ENCODE peak calls at places on chromosomes 6 and 20, in five cellular contexts. B is transverse colon, O is endothelial cell of umbilical vein, E is body of pancreas, Y is activated B cell treated with CpG ODN at 0.5 μM for 24 hours. K is an unnamed sample.

GRCh38 chr6:29887819-29888581 is 54.3 kb upstream of the HLA-A start:
- DNase-seq in E (no peak), B (peak), O (peak), Y (peak), K (peak)

GRCh38 chr20:36251426-36251825 is 15.1 kb downstream of the AAR2 start:
- DNase-seq in Y (no peak), O (no peak), B (no peak), E (no peak), K (no peak)

GRCh38 chr20:910840-911770 is 5.0 kb downstream of the ANGPT4 start:
- DNase-seq in Y (no peak), E (no peak), B (no peak), O (no peak), K (no peak)

GRCh38 chr20:25750765-25751696 is 54.4 kb upstream of the ZNF337 start:
- DNase-seq in O (peak), Y (peak), B (peak), E (peak), K (no peak)

GRCh38 chr6:162032620-162033019 is 694.9 kb downstream of the PRKN start:
- DNase-seq in E (no peak), Y (no peak), B (no peak), O (no peak), K (no peak)

GRCh38 chr20:46559685-46560440 is 9.4 kb upstream of the OCSTAMP start:
- DNase-seq in O (no peak), Y (no peak), E (no peak), B (no peak), K (no peak)

GRCh38 chr20:48329676-48330644 is 497.8 kb downstream of the PREX1 start:
- DNase-seq in E (peak), B (no peak), O (peak), Y (no peak), K (no peak)

GRCh38 chr6:163381118-163381751 is 33.3 kb upstream of the QKI start:
- DNase-seq in O (no peak), Y (no peak), E (no peak), B (no peak), K (no peak)

GRCh38 chr6:143529095-143529494 is 17.6 kb upstream of the FUCA2 start:
- DNase-seq in B (no peak), Y (no peak), E (no peak), O (no peak), K (no peak)

GRCh38 chr6:5249451-5250122 is 11.2 kb downstream of the LYRM4 start:
- DNase-seq in E (no peak), Y (no peak), B (no peak), O (no peak), K (no peak)

GRCh38 chr6:137089305-137089704 is 44.5 kb upstream of the IL20RA start:
- DNase-seq in E (peak), O (no peak), B (peak), Y (no peak), K (no peak)

GRCh38 chr20:48405909-48406308 is 421.9 kb downstream of the PREX1 start:
- DNase-seq in Y (no peak), B (no peak), O (no peak), E (no peak), K (no peak)

GRCh38 chr6:161362266-161362665 is 88.4 kb upstream of the AGPAT4 start:
- DNase-seq in O (no peak), Y (no peak), E (no peak), B (no peak), K (no peak)

GRCh38 chr6:39377530-39377929 is 55.0 kb upstream of the KCNK16 start:
- DNase-seq in O (peak), Y (no peak), B (peak), E (peak), K (no peak)

GRCh38 chr20:49785851-49786174 is 26.8 kb upstream of the SLC9A8 start:
- DNase-seq in Y (peak), B (peak), E (no peak), O (no peak), K (no peak)

GRCh38 chr6:55277628-55278003 is 49.7 kb upstream of the GFRAL start:
- DNase-seq in E (no peak), B (no peak), O (no peak), Y (no peak), K (no peak)

GRCh38 chr6:151351146-151351700 is 40.1 kb downstream of the ZBTB2 start:
- DNase-seq in E (no peak), B (no peak), Y (no peak), O (no peak), K (peak)

GRCh38 chr6:44152533-44152932 is 6.1 kb upstream of the CAPN11 start:
- DNase-seq in E (no peak), O (no peak), Y (no peak), B (no peak), K (no peak)

GRCh38 chr6:44154067-44154466 is 4.6 kb upstream of the CAPN11 start:
- DNase-seq in Y (no peak), O (no peak), B (no peak), E (no peak), K (no peak)

GRCh38 chr6:44156494-44157151 is 2.0 kb upstream of the CAPN11 start:
- DNase-seq in B (no peak), E (peak), Y (no peak), O (no peak), K (no peak)

GRCh38 chr6:44158770-44159228 is at the start of gene CAPN11:
- DNase-seq in Y (no peak), B (no peak), E (no peak), O (no peak), K (no peak)

GRCh38 chr6:44157152-44157521 is 1.5 kb upstream of the CAPN11 start:
- DNase-seq in Y (no peak), B (no peak), E (no peak), O (no peak), K (no peak)
- TF ChIP-seq CTCF in Y (no peak), B (no peak), E (no peak), O (no peak), K (peak)

GRCh38 chr6:90135672-90136071 is 161.0 kb downstream of the BACH2 start:
- DNase-seq in Y (no peak), E (no peak), B (no peak), O (no peak), K (no peak)
- TF ChIP-seq CTCF in Y (no peak), E (no peak), B (no peak), O (no peak), K (no peak)

GRCh38 chr20:37397076-37397953 is 51.4 kb downstream of the SRC start:
- DNase-seq in Y (no peak), E (no peak), B (no peak), O (no peak), K (no peak)
- TF ChIP-seq CTCF in Y (no peak), E (no peak), B (no peak), O (no peak), K (no peak)

GRCh38 chr6:43763133-43763797 is 6.7 kb upstream of the VEGFA start:
- DNase-seq in Y (no peak), O (no peak), E (no peak), B (no peak), K (no peak)
- TF ChIP-seq CTCF in Y (no peak), O (no peak), E (no peak), B (no peak), K (no peak)

GRCh38 chr20:31879143-31879987 is 8.9 kb downstream of the TTLL9 start:
- DNase-seq in E (peak), Y (peak), O (peak), B (peak), K (peak)
- TF ChIP-seq CTCF in E (peak), Y (no peak), O (no peak), B (no peak), K (peak)

GRCh38 chr20:33130553-33130952 is 37.4 kb upstream of the BPIFA2 start:
- DNase-seq in O (no peak), E (no peak), Y (no peak), B (no peak), K (no peak)

GRCh38 chr20:33137195-33137594 is 30.8 kb upstream of the BPIFA2 start:
- DNase-seq in B (no peak), Y (no peak), O (no peak), E (no peak), K (no peak)

GRCh38 chr20:33133616-33133941 is 34.4 kb upstream of the BPIFA2 start:
- DNase-seq in E (no peak), O (no peak), B (no peak), Y (no peak), K (no peak)

GRCh38 chr20:33131949-33132822 is 35.8 kb upstream of the BPIFA2 start:
- DNase-seq in Y (no peak), E (no peak), B (no peak), O (no peak), K (no peak)

DNA sequence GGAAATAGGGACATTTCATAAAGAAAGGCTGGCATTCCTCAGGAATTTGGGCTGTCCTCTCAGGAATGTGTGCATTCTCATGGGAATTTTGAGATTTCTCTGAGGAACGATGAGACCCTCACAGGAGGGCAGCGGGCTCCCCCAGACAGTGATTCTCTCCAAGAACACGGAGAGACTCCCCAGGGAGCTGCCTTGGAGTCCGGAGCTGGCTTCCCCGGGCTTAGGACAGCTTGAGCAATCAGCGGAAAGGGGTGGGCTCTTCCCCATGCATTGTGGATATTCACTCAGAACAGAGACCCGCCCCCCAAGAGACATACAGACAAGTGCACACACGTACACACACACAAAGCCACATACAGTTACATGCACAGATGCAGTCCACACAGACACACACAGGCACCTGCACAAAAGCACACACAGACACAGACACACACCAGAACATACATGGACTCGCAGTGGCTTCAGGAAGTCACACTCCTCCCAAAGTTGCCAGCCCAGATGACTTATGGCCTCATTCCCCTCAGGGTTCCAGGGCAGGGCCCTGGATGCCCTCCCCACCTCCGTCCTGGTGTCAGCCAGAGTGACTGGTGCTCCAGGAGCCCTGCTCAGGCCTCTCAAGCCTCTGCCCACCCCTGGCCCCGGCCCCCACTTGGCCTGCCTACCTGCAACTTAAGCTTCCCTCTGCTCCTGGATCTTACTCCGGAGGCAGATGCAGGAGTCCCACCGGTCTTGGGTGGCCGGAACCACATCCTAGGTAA is 34.9 kb upstream of the BPIFA2 start:
- DNase-seq in B (no peak), O (no peak), Y (no peak), E (no peak), K (no peak)
- TF ChIP-seq CTCF in B (no peak), O (no peak), Y (no peak), E (no peak), K (no peak)

GRCh38 chr6:113971786-113972185 is 838 bp upstream of the HDAC2 start:
- DNase-seq in E (peak), B (no peak), Y (no peak), O (no peak), K (no peak)

GRCh38 chr6:113968472-113968871 is 2.5 kb downstream of the HDAC2 start:
- DNase-seq in O (no peak), Y (no peak), B (no peak), E (no peak), K (no peak)

GRCh38 chr6:113967777-113968176 is 3.2 kb downstream of the HDAC2 start:
- DNase-seq in B (no peak), O (no peak), Y (no peak), E (no peak), K (no peak)

GRCh38 chr6:113969888-113970807 is 800 bp downstream of the HDAC2 start:
- DNase-seq in Y (peak), B (peak), O (peak), E (peak), K (peak)

DNA sequence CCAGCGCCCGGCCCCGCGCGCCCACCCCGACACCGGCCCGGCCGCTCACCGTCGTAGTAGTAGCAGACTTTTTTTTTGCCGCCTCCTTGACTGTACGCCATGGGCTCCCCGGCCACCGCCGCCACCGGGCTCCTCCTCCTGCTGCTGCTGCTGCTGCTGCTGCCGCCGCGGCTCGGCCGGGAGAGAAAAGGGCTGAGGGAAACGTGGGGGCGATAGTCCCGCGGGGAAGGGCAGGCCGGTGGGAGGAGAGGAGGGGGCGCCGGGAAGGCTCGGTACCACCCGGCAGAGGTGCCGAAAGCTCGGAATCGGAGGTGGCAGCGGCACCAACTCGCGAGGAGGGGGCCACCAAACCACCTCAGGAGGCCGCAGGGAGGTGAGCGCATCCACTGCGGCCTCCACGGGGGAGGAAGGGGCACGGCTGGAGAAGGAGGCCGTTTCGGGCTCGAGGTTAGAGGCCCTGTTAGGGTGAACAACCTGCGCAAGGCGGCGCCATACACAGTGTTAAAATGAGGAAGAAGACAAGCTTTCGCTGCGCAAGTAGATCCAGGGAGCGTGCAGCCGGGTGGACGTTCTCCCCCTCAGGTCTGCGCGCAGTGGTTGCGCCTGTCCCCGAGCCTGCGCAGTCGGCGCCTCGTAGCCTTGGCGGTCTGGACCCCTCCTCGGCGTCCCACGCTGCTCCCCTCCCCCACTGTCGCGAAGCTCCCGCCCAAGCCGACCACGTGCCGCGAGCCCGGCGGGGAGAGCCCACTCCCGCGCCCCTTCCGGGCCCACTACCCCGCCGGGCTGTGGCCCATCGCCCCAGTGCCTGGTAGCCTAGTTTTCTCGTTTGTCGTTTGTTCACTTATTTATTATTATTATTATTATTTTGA is at the start of gene HDAC2:
- DNase-seq in E (peak), Y (peak), B (peak), O (peak), K (peak)
- TF ChIP-seq CTCF in E (peak), Y (no peak), B (no peak), O (no peak), K (no peak)

GRCh38 chr6:165096209-165096608 is 213.2 kb downstream of the C6orf118 start:
- DNase-seq in O (no peak), Y (no peak), E (no peak), B (no peak), K (no peak)

GRCh38 chr6:165092881-165093595 is 216.4 kb downstream of the C6orf118 start:
- DNase-seq in O (no peak), Y (no peak), E (no peak), B (no peak), K (no peak)

GRCh38 chr6:165096868-165097267 is 212.5 kb downstream of the C6orf118 start:
- DNase-seq in E (no peak), B (no peak), Y (no peak), O (no peak), K (no peak)

GRCh38 chr6:165098165-165098564 is 211.2 kb downstream of the C6orf118 start:
- DNase-seq in Y (no peak), E (no peak), O (no peak), B (no peak), K (no peak)
- TF ChIP-seq CTCF in Y (no peak), E (no peak), O (no peak), B (no peak), K (peak)

DNA sequence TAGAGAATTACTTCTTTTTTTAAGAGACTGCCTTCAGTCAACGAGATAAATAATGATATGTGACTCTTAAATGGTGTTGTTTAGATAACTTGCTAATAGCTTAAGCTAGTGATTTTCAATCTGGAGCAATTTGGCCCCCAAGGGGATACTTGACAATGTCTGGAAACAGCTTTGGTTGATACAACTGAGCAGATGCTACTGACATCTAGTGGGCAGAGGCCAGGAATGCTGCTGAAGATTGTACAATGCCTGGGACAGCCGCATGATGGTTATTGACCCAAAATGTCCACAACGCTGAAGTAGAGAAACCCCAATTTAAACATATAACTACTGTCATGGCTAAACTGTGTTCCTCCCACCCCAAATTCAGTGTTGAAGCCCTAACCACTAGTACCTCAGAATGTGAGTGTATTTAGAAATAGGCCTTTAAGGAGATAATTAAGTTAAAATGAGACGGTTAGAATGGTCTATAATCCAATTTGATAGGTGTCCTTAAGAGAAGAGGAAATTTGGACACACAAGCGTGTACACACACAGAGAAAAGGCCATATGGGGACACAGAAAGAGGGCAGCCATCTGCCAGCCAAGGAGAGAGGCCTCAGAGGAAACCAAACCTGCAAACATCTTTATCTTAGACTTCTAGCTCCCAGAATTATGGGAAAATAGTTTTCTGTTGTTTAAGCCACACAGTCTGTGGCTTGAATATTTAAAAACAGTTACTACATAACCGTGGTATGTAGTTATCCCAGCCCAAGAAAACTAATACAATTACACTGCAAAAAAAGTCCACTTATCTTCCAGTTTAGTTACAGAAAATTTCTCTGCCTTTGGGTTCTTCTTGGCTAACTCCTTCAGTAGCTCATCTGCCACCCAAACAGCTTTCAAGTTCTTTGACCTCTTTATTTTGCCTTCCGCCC is 22.2 kb downstream of the RWDD2A start:
- DNase-seq in Y (no peak), B (peak), O (peak), E (peak), K (no peak)
- TF ChIP-seq CTCF in Y (peak), B (peak), O (peak), E (peak), K (peak)